ENCODE peak calls at places on chromosomes 16 and 17, in five cellular contexts. One of them, this sample, is unnamed.

GRCh38 chr17:27782791-27783206 is 17.5 kb downstream of the NOS2 start:
- DNase-seq in body of pancreas: peak
- DNase-seq in GM12878: no peak
- DNase-seq in A549: no peak
- DNase-seq in BJ: no peak
- DNase-seq in this sample: no peak

GRCh38 chr17:13931111-13931526 is 138.2 kb upstream of the COX10 start:
- DNase-seq in body of pancreas: peak
- DNase-seq in GM12878: no peak
- DNase-seq in A549: no peak
- DNase-seq in BJ: peak
- DNase-seq in this sample: peak

GRCh38 chr16:48054881-48055601 is 100.8 kb downstream of the ABCC12 start:
- DNase-seq in body of pancreas: peak
- DNase-seq in GM12878: no peak
- DNase-seq in A549: peak
- DNase-seq in BJ: no peak
- DNase-seq in this sample: peak

GRCh38 chr17:77445908-77446535 is 305.3 kb downstream of the SEC14L1 start:
- DNase-seq in body of pancreas: peak
- DNase-seq in GM12878: no peak
- DNase-seq in A549: no peak
- DNase-seq in BJ: no peak
- DNase-seq in this sample: no peak

GRCh38 chr16:15874745-15875314 is 13.6 kb downstream of the CEP20 start:
- DNase-seq in body of pancreas: peak
- DNase-seq in GM12878: no peak
- DNase-seq in A549: peak
- DNase-seq in BJ: no peak
- DNase-seq in this sample: peak

GRCh38 chr16:79431923-79432322 is 168.6 kb downstream of the MAF start:
- DNase-seq in body of pancreas: no peak
- DNase-seq in GM12878: no peak
- DNase-seq in A549: no peak
- DNase-seq in BJ: no peak
- DNase-seq in this sample: no peak

GRCh38 chr16:11350531-11351335 is 5.5 kb downstream of the RMI2 start:
- DNase-seq in body of pancreas: no peak
- DNase-seq in GM12878: no peak
- DNase-seq in A549: no peak
- DNase-seq in BJ: peak
- DNase-seq in this sample: peak

GRCh38 chr16:28863929-28864886 is 565 bp downstream of the SH2B1 start:
- DNase-seq in body of pancreas: peak
- DNase-seq in GM12878: no peak
- DNase-seq in A549: no peak
- DNase-seq in BJ: no peak
- DNase-seq in this sample: no peak

GRCh38 chr16:65309294-65309850 is 187.5 kb upstream of the CDH11 start:
- DNase-seq in body of pancreas: no peak
- DNase-seq in GM12878: no peak
- DNase-seq in A549: no peak
- DNase-seq in BJ: no peak
- DNase-seq in this sample: no peak

GRCh38 chr17:49986396-49987289 is 8.4 kb downstream of the DLX3 start:
- DNase-seq in body of pancreas: no peak
- DNase-seq in GM12878: no peak
- DNase-seq in A549: no peak
- DNase-seq in BJ: no peak
- DNase-seq in this sample: no peak

GRCh38 chr17:17723354-17724261 is 42.4 kb downstream of the RAI1 start:
- DNase-seq in body of pancreas: no peak
- DNase-seq in GM12878: no peak
- DNase-seq in A549: no peak
- DNase-seq in BJ: no peak
- DNase-seq in this sample: peak

GRCh38 chr17:82236142-82236971 is 7.5 kb downstream of the SLC16A3 start:
- DNase-seq in body of pancreas: peak
- DNase-seq in GM12878: no peak
- DNase-seq in A549: peak
- DNase-seq in BJ: no peak
- DNase-seq in this sample: no peak

GRCh38 chr16:29154676-29155121 is 169.8 kb downstream of the LAT start:
- DNase-seq in body of pancreas: no peak
- DNase-seq in GM12878: no peak
- DNase-seq in A549: no peak
- DNase-seq in BJ: no peak
- DNase-seq in this sample: no peak

GRCh38 chr17:17809527-17810373 is 27.0 kb downstream of the SREBF1 start:
- DNase-seq in body of pancreas: no peak
- DNase-seq in GM12878: no peak
- DNase-seq in A549: no peak
- DNase-seq in BJ: no peak
- DNase-seq in this sample: no peak

GRCh38 chr16:88686439-88687253 is at the start of gene SNAI3:
- DNase-seq in body of pancreas: peak
- DNase-seq in GM12878: no peak
- DNase-seq in A549: peak
- DNase-seq in BJ: no peak
- DNase-seq in this sample: no peak

GRCh38 chr16:89164436-89164835 is 7.1 kb upstream of the CDH15 start:
- DNase-seq in body of pancreas: no peak
- DNase-seq in GM12878: no peak
- DNase-seq in A549: no peak
- DNase-seq in BJ: no peak
- DNase-seq in this sample: no peak

GRCh38 chr17:72687941-72688340 is 404.5 kb downstream of the SLC39A11 start:
- DNase-seq in body of pancreas: no peak
- DNase-seq in GM12878: no peak
- DNase-seq in A549: no peak
- DNase-seq in BJ: no peak
- DNase-seq in this sample: no peak

GRCh38 chr17:43438626-43439529 is 40.1 kb downstream of the ARL4D start:
- DNase-seq in body of pancreas: no peak
- DNase-seq in GM12878: no peak
- DNase-seq in A549: no peak
- DNase-seq in BJ: no peak
- DNase-seq in this sample: no peak

GRCh38 chr16:64365448-64365858 is 756.4 kb downstream of the CDH11 start:
- DNase-seq in body of pancreas: no peak
- DNase-seq in GM12878: no peak
- DNase-seq in A549: no peak
- DNase-seq in BJ: no peak
- DNase-seq in this sample: no peak

GRCh38 chr16:74064120-74064735 is 232.4 kb upstream of the PSMD7 start:
- DNase-seq in body of pancreas: no peak
- DNase-seq in GM12878: no peak
- DNase-seq in A549: no peak
- DNase-seq in BJ: no peak
- DNase-seq in this sample: no peak

GRCh38 chr16:75188832-75189477 is 18.0 kb downstream of the CTRB2 start:
- DNase-seq in body of pancreas: no peak
- DNase-seq in GM12878: no peak
- DNase-seq in A549: no peak
- DNase-seq in BJ: no peak
- DNase-seq in this sample: no peak

GRCh38 chr16:79770244-79771064 is 169.9 kb upstream of the MAF start:
- DNase-seq in body of pancreas: peak
- DNase-seq in GM12878: peak
- DNase-seq in A549: peak
- DNase-seq in BJ: no peak
- DNase-seq in this sample: peak

GRCh38 chr17:55057184-55057583 is 88.6 kb downstream of the STXBP4 start:
- DNase-seq in body of pancreas: no peak
- DNase-seq in GM12878: no peak
- DNase-seq in A549: no peak
- DNase-seq in BJ: no peak
- DNase-seq in this sample: no peak

GRCh38 chr17:81440511-81441244 is 45.4 kb downstream of the BAHCC1 start:
- DNase-seq in body of pancreas: no peak
- DNase-seq in GM12878: no peak
- DNase-seq in A549: peak
- DNase-seq in BJ: no peak
- DNase-seq in this sample: no peak

GRCh38 chr16:29729116-29729521 is 16.7 kb downstream of the C16orf54 start:
- DNase-seq in body of pancreas: no peak
- DNase-seq in GM12878: no peak
- DNase-seq in A549: peak
- DNase-seq in BJ: no peak
- DNase-seq in this sample: peak

GRCh38 chr16:56611281-56611833 is 3.0 kb downstream of the MT2A start:
- DNase-seq in body of pancreas: peak
- DNase-seq in GM12878: no peak
- DNase-seq in A549: no peak
- DNase-seq in BJ: no peak
- DNase-seq in this sample: no peak

GRCh38 chr16:58077796-58078195 is 51.4 kb downstream of the CFAP20 start:
- DNase-seq in body of pancreas: no peak
- DNase-seq in GM12878: no peak
- DNase-seq in A549: no peak
- DNase-seq in BJ: no peak
- DNase-seq in this sample: no peak

GRCh38 chr17:43816336-43817320 is 16.3 kb downstream of the MPP3 start:
- DNase-seq in body of pancreas: no peak
- DNase-seq in GM12878: no peak
- DNase-seq in A549: no peak
- DNase-seq in BJ: no peak
- DNase-seq in this sample: no peak

GRCh38 chr17:29038511-29039300 is 4.2 kb upstream of the PIPOX start:
- DNase-seq in body of pancreas: no peak
- DNase-seq in GM12878: no peak
- DNase-seq in A549: no peak
- DNase-seq in BJ: no peak
- DNase-seq in this sample: no peak

DNA sequence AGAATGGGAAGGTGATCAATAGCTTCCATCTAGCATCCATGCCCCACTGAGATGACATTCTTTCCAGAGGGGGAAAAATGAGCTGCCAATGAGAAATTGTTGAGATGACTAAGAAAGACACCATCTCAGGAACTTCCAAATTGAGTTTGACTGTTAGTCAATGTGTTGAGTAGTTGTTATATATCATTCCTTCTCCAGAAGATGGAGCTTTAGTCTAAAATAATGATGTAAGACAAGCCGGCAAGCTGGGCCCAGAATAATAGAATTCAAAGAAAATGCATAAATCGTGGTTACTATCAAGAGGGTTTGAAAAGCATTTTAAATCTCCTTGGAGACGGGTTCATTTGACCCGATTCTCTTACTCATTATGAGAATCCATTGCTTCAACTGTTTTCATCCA is 71.0 kb upstream of the ATF7IP2 start:
- DNase-seq in body of pancreas: no peak
- DNase-seq in GM12878: no peak
- DNase-seq in A549: no peak
- DNase-seq in BJ: no peak
- DNase-seq in this sample: no peak
- TF ChIP-seq CTCF in body of pancreas: peak
- TF ChIP-seq CTCF in GM12878: peak
- TF ChIP-seq CTCF in A549: peak
- TF ChIP-seq CTCF in BJ: no peak
- TF ChIP-seq CTCF in this sample: no peak

GRCh38 chr17:63699638-63700527 is at the start of gene LIMD2:
- DNase-seq in body of pancreas: peak
- DNase-seq in GM12878: no peak
- DNase-seq in A549: peak
- DNase-seq in BJ: no peak
- DNase-seq in this sample: no peak
- H3K4me3 ChIP-seq in body of pancreas: peak
- H3K4me3 ChIP-seq in GM12878: peak
- H3K4me3 ChIP-seq in A549: peak
- H3K4me3 ChIP-seq in BJ: peak
- H3K4me3 ChIP-seq in this sample: peak

DNA sequence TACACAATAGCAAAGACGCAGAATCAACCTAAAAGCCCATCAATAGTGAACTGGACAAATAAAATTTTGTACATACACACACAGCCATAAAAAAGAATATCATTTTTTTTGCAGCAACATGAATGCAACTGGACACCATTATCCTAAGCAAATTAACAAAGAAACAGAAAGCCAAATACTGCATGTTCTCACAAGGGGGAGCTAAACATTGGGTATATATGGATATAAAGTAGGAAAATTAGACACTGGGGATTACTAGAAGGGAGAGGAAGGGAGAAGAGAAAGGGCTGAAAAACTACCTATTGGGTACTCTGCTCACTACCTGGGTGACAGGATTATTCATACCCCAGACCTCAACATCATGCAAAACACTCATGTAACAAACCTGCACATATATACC is 28.2 kb downstream of the ADAMTS18 start:
- DNase-seq in body of pancreas: no peak
- DNase-seq in GM12878: no peak
- DNase-seq in A549: no peak
- DNase-seq in BJ: no peak
- DNase-seq in this sample: no peak
- TF ChIP-seq CTCF in body of pancreas: no peak
- TF ChIP-seq CTCF in GM12878: no peak
- TF ChIP-seq CTCF in A549: no peak
- TF ChIP-seq CTCF in BJ: no peak
- TF ChIP-seq CTCF in this sample: peak

GRCh38 chr16:23950898-23951297 is 115.1 kb downstream of the PRKCB start:
- DNase-seq in body of pancreas: no peak
- DNase-seq in GM12878: no peak
- DNase-seq in A549: no peak
- DNase-seq in BJ: no peak
- DNase-seq in this sample: no peak

GRCh38 chr16:23950291-23950894 is 114.6 kb downstream of the PRKCB start:
- DNase-seq in body of pancreas: no peak
- DNase-seq in GM12878: no peak
- DNase-seq in A549: no peak
- DNase-seq in BJ: no peak
- DNase-seq in this sample: no peak

GRCh38 chr16:23948949-23949392 is 113.2 kb downstream of the PRKCB start:
- DNase-seq in body of pancreas: peak
- DNase-seq in GM12878: no peak
- DNase-seq in A549: no peak
- DNase-seq in BJ: no peak
- DNase-seq in this sample: no peak

GRCh38 chr16:23947838-23948237 is 112.1 kb downstream of the PRKCB start:
- DNase-seq in body of pancreas: no peak
- DNase-seq in GM12878: no peak
- DNase-seq in A549: no peak
- DNase-seq in BJ: no peak
- DNase-seq in this sample: no peak

DNA sequence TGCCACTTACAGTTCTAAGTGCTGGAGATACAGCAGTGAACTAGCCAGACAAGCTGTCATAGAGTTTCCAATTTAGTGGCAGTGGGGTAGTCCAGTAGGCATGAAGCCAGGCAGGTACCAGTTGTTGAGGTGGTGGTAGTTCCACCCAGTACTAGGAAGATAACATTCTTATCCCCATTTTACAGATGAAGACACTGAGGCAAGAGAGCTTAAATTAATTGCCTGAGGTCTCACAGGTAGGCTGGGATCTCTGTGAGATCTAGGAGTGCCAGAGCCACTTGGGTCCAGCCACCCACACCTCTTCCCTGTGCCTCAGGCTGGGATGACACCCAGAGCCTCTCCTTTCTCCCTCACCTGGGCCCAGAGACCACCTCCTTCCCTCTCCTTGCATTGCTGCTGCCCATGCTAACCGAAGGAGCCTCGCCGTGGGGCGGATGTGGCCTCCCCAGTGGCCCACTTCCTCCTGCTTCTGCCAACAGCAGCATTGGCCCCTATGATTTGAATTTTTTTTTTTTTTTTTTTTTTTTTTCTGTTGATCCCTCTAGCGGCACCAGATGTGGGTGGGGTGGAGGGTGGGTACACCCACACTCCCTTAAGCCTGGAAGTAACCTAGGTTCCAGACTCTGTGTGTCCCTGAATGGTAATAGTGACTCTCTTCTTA is 114.0 kb downstream of the PRKCB start:
- DNase-seq in body of pancreas: peak
- DNase-seq in GM12878: peak
- DNase-seq in A549: no peak
- DNase-seq in BJ: no peak
- DNase-seq in this sample: no peak
- H3K4me3 ChIP-seq in body of pancreas: no peak
- H3K4me3 ChIP-seq in GM12878: no peak
- H3K4me3 ChIP-seq in A549: no peak
- H3K4me3 ChIP-seq in BJ: no peak
- H3K4me3 ChIP-seq in this sample: no peak

This sample was measured in AG09309.